ENCODE peak calls at places on chromosome 5, in four cellular contexts. N is Panc1, S is stomach, X is hepatocyte. C is an unnamed sample.

GRCh38 chr5:30385754-30386153 is 807.7 kb upstream of the CDH6 start:
- DNase-seq in N (no peak), S (no peak), X (no peak), C (no peak)

GRCh38 chr5:122412966-122413365 is 100.9 kb downstream of the SNCAIP start:
- DNase-seq in N (no peak), S (no peak), X (no peak), C (no peak)

GRCh38 chr5:95895771-95896170 is 65.9 kb downstream of the ELL2 start:
- DNase-seq in N (no peak), S (no peak), X (no peak), C (no peak)

GRCh38 chr5:10452768-10453331 is 11.2 kb downstream of the ROPN1L start:
- DNase-seq in N (peak), S (no peak), X (peak), C (peak)

GRCh38 chr5:87127956-87128687 is 139.6 kb upstream of the RASA1 start:
- DNase-seq in N (no peak), S (no peak), X (no peak), C (no peak)

GRCh38 chr5:7756453-7756852 is 94.5 kb downstream of the CFAP90 start:
- DNase-seq in N (no peak), S (no peak), X (no peak), C (no peak)

GRCh38 chr5:59791602-59792001 is 101.9 kb downstream of the PDE4D start:
- DNase-seq in N (no peak), S (no peak), X (no peak), C (no peak)

GRCh38 chr5:43037929-43038510 is 2.1 kb downstream of the ANXA2R start:
- DNase-seq in N (peak), S (no peak), X (no peak), C (peak)

GRCh38 chr5:459562-460412 is 16.8 kb downstream of the EXOC3 start:
- DNase-seq in N (no peak), S (no peak), X (no peak), C (no peak)

GRCh38 chr5:112036206-112036605 is 279.2 kb upstream of the NREP start:
- DNase-seq in N (no peak), S (no peak), X (no peak), C (no peak)

GRCh38 chr5:18216016-18216415 is 581.8 kb downstream of the TAF11L14 start:
- DNase-seq in N (no peak), S (no peak), X (no peak), C (peak)

GRCh38 chr5:17069995-17070405 is 133.9 kb upstream of the MYO10 start:
- DNase-seq in N (no peak), S (peak), X (no peak), C (no peak)

GRCh38 chr5:149433524-149434131 is 54.5 kb upstream of the IL17B start:
- DNase-seq in N (no peak), S (no peak), X (no peak), C (peak)

GRCh38 chr5:7805379-7805778 is 45.6 kb downstream of the CFAP90 start:
- DNase-seq in N (no peak), S (no peak), X (no peak), C (no peak)

DNA sequence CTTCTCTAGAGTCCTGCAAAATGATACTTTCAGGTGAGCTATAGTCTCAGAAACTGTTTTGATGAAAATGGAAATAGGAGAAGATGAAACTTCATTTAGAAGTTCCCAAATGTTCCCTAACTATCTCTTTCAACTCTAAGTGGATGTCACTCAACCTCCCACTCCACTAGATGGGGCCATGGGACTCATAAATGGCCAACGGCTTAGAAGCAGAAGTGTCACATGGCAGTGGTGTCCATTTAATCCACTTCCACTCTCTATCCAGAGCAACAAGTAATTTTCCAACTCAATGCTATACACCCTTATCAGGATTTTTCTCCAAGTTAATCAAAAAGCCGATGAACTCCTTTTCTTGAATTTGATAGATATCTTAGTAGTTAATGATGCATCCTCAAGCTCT is 295.7 kb downstream of the EDIL3 start:
- DNase-seq in N (no peak), S (no peak), X (peak), C (peak)
- TF ChIP-seq CTCF in N (peak), S (no peak), X (peak), C (peak)

GRCh38 chr5:113804264-113804663 is 290.8 kb downstream of the YTHDC2 start:
- DNase-seq in N (no peak), S (no peak), X (no peak), C (no peak)
- TF ChIP-seq CTCF in N (no peak), S (no peak), X (no peak), C (no peak)

GRCh38 chr5:110623875-110624274 is 102.6 kb downstream of the TMEM232 start:
- DNase-seq in N (no peak), S (no peak), X (no peak), C (peak)

GRCh38 chr5:110630350-110630749 is 96.1 kb downstream of the TMEM232 start:
- DNase-seq in N (no peak), S (no peak), X (no peak), C (no peak)

GRCh38 chr5:110631236-110631635 is 95.2 kb downstream of the TMEM232 start:
- DNase-seq in N (no peak), S (no peak), X (no peak), C (no peak)

GRCh38 chr5:110625376-110625999 is 101.0 kb downstream of the TMEM232 start:
- DNase-seq in N (no peak), S (no peak), X (peak), C (no peak)
- TF ChIP-seq CTCF in N (peak), S (no peak), X (peak), C (no peak)

GRCh38 chr5:78271766-78272165 is 22.7 kb downstream of the AP3B1 start:
- DNase-seq in N (no peak), S (no peak), X (no peak), C (no peak)

GRCh38 chr5:78273436-78273835 is 21.1 kb downstream of the AP3B1 start:
- DNase-seq in N (no peak), S (no peak), X (no peak), C (no peak)

GRCh38 chr5:78268361-78268760 is 26.1 kb downstream of the AP3B1 start:
- DNase-seq in N (no peak), S (no peak), X (no peak), C (no peak)

GRCh38 chr5:78265163-78265562 is 29.3 kb downstream of the AP3B1 start:
- DNase-seq in N (no peak), S (no peak), X (no peak), C (no peak)

DNA sequence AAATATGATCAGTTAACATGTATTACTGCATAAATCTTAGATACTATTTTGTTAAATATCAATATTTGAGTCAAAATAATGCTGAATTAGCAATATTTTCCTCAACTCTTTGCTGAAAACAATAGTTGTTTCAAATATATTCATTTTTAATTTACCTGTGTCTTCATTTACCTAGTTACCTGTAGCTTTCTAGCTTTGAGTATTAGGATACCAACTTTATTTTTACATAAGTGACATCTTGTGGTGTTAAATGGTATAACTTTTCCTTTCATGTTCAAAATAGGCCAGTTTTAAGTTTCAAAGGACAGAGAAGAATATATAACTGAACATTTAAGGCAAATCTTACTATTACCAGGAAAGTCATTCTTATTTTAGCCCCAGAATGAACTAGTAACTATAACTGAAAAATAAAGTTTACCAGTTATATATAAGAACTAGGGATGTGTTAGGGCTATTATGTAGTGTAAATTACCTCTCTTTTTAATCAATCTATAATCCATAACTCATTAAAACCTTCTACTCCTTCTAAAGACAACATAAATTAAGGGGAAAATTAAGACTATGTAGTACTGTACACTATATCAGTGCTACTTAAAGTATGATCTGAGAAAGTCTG is 25.3 kb downstream of the AP3B1 start:
- DNase-seq in N (no peak), S (no peak), X (no peak), C (no peak)
- TF ChIP-seq CTCF in N (peak), S (peak), X (peak), C (no peak)

GRCh38 chr5:90602681-90603080 is 44.1 kb downstream of the ADGRV1 start:
- DNase-seq in N (no peak), S (no peak), X (no peak), C (no peak)

DNA sequence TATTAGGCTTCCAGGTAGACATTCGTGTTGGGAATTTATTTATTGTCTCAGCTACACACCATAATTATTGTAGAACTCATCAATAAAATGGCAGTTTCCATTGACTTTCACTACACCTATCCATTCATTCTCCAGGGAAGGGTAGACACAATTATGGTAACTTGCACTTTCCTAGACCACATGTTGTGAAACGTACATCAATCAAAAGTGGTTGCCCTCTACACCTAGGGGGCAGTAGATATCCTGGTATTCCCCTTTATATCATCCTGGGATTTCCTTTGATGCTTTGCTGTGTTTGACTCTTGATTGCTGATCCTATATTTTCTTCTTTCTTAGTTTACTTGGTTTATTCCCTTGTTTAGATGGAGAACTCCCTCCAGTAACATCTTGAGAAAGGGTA is 47.9 kb downstream of the ADGRV1 start:
- DNase-seq in N (no peak), S (no peak), X (peak), C (no peak)
- TF ChIP-seq CTCF in N (peak), S (no peak), X (no peak), C (peak)

GRCh38 chr5:31823477-31823876 is 184.5 kb downstream of the PDZD2 start:
- DNase-seq in N (no peak), S (no peak), X (no peak), C (no peak)

GRCh38 chr5:31827862-31828261 is 188.9 kb downstream of the PDZD2 start:
- DNase-seq in N (no peak), S (no peak), X (no peak), C (no peak)

GRCh38 chr5:31819926-31820516 is 181.1 kb downstream of the PDZD2 start:
- DNase-seq in N (no peak), S (no peak), X (no peak), C (no peak)

GRCh38 chr5:31824886-31825774 is 186.2 kb downstream of the PDZD2 start:
- DNase-seq in N (peak), S (peak), X (peak), C (peak)

GRCh38 chr5:31825775-31826068 is 186.8 kb downstream of the PDZD2 start:
- DNase-seq in N (no peak), S (no peak), X (no peak), C (no peak)
- TF ChIP-seq CTCF in N (no peak), S (no peak), X (no peak), C (no peak)

GRCh38 chr5:172048539-172049101 is 42.2 kb upstream of the FBXW11 start:
- DNase-seq in N (no peak), S (no peak), X (no peak), C (peak)

GRCh38 chr5:172050070-172050469 is 43.6 kb upstream of the FBXW11 start:
- DNase-seq in N (no peak), S (no peak), X (no peak), C (no peak)

GRCh38 chr5:172051643-172052362 is 45.4 kb upstream of the FBXW11 start:
- DNase-seq in N (no peak), S (no peak), X (no peak), C (no peak)

GRCh38 chr5:172048170-172048422 is 41.7 kb upstream of the FBXW11 start:
- DNase-seq in N (no peak), S (no peak), X (no peak), C (no peak)

GRCh38 chr5:172049226-172049796 is 42.9 kb upstream of the FBXW11 start:
- DNase-seq in N (no peak), S (no peak), X (no peak), C (no peak)
- TF ChIP-seq CTCF in N (no peak), S (no peak), X (no peak), C (peak)

C was measured in brain microvascular endothelial cell.